ENCODE peak calls at places on chromosomes 12 and 14, in four cellular contexts. T, R, I and G are unnamed samples.

GRCh38 chr12:46357438-46358324 is 14.9 kb downstream of the SLC38A2 start:
- DNase-seq in T (no peak), R (no peak), I (no peak), G (no peak)

GRCh38 chr12:15788266-15789214 is 648 bp downstream of the EPS8 start:
- DNase-seq in T (no peak), R (no peak), I (peak; percentile 42), G (no peak)

GRCh38 chr14:103543140-103543539 is 14.1 kb downstream of the TRMT61A start:
- DNase-seq in T (peak; percentile 54), R (no peak), I (no peak), G (no peak)

GRCh38 chr12:47082283-47082962 is 2.7 kb upstream of the AMIGO2 start:
- DNase-seq in T (no peak), R (no peak), I (no peak), G (no peak)

GRCh38 chr12:49264466-49264872 is 413 bp upstream of the TUBA1C start:
- DNase-seq in T (peak; percentile 91), R (no peak), I (no peak), G (no peak)

GRCh38 chr12:67366530-67367196 is 97.5 kb downstream of the CAND1 start:
- DNase-seq in T (no peak), R (no peak), I (no peak), G (no peak)

GRCh38 chr12:104473374-104473983 is 16.7 kb downstream of the CHST11 start:
- DNase-seq in T (peak; percentile 82), R (no peak), I (no peak), G (no peak)

GRCh38 chr14:103109789-103110415 is 13.4 kb upstream of the TNFAIP2 start:
- DNase-seq in T (no peak), R (no peak), I (no peak), G (no peak)

GRCh38 chr14:99745307-99745951 is 47.8 kb upstream of the EML1 start:
- DNase-seq in T (no peak), R (no peak), I (no peak), G (no peak)

GRCh38 chr14:38290601-38291190 is 34.8 kb upstream of the CLEC14A start:
- DNase-seq in T (no peak), R (no peak), I (no peak), G (no peak)

DNA sequence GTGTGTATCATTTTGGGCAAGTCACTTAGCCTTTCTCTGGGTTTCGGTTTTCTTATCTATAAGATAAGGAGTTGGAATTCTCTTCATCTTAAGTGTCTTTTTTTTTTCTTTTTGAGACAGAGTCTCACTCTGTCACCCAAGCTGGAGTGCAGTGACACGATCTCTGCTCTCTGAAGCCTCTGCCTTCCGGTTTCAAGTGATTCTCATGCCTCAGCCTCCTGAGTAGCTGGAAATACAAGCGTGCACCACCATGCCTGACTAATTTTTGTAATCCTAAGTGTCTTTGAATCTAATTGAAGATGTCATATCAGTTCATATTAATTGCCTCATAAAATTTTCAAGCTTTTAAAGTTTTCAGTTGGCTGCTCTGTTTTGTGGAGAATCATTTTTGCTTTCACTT is 4.0 kb downstream of the SRGAP1 start:
- DNase-seq in T (no peak), R (no peak), I (no peak), G (no peak)
- H3K4me1 ChIP-seq in T (peaks cover 52% of the 10 kb centered on the region), R (peaks cover 32% of the 10 kb centered on the region), I (no peaks in the 10 kb centered on the region), G (peaks cover 13% of the 10 kb centered on the region)

GRCh38 chr14:98143566-98143965 is 1128.4 kb downstream of the BCL11B start:
- DNase-seq in T (no peak), R (no peak), I (no peak), G (no peak)

GRCh38 chr14:98144964-98145363 is 1127.0 kb downstream of the BCL11B start:
- DNase-seq in T (no peak), R (no peak), I (no peak), G (no peak)

GRCh38 chr14:98138666-98139065 is 1133.3 kb downstream of the BCL11B start:
- DNase-seq in T (no peak), R (peak; percentile 24), I (peak; percentile 41), G (no peak)

GRCh38 chr14:98137626-98138025 is 1134.4 kb downstream of the BCL11B start:
- DNase-seq in T (no peak), R (peak; percentile 24), I (no peak), G (no peak)

GRCh38 chr14:98140862-98141261 is 1131.1 kb downstream of the BCL11B start:
- DNase-seq in T (no peak), R (no peak), I (no peak), G (no peak)
- H3K27ac ChIP-seq in T (peak overlapping the region; percentile 64), R (no peak overlapping the region), I (no peak overlapping the region), G (no peak overlapping the region)

GRCh38 chr12:6974180-6974579 is 3.5 kb downstream of the EMG1 start:
- DNase-seq in T (no peak), R (no peak), I (no peak), G (no peak)
- TF ChIP-seq POLR2AphosphoS5 in T (no peak), R (no peak), I (no peak), G (no peak)

DNA sequence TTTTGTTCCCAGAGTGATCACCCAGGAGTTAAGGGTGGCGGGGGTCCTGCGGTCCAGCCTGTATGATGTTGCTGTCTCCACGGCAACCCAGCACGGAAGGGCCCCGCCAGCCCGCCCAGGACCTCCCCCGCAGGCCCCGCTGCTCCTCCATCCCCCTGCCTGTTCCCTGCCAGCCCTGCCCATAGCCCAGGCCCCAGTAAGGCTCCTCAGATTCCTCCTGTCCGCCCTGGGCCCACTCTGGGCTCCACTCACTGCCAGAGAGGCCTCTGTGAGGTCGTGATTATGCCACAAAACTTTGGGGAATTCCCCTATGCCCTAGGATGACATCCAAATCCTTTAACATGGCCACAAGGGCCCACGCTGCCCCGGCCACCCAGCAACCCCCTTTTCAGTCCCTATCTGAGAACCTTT is 20.8 kb downstream of the HSP90AA1 start:
- DNase-seq in T (peak; percentile 53), R (no peak), I (no peak), G (no peak)
- H3K4me1 ChIP-seq in T (peaks cover 16% of the 10 kb centered on the region), R (peaks cover 16% of the 10 kb centered on the region), I (no peaks in the 10 kb centered on the region), G (peaks cover 11% of the 10 kb centered on the region)

DNA sequence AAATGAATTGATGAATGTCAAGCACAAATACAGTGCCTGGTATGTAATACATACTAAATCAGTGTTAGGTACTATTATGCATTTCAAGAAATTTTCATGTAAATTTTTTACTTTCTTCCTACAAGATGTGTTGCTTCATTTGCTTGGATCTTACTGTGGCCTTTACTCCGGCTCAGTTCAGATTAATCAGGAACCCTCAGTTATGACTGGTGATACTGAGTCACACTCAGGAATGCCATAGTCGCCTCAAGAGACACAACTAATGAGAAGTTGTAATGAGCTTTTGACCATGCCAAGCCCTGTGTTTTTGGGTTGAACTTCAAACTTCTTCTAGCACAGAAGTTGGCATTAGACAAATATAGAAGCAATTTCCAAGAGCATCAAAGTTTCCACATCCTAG is 96.0 kb downstream of the TGFB3 start:
- DNase-seq in T (no peak), R (no peak), I (no peak), G (no peak)
- H3K27ac ChIP-seq in T (no peak overlapping the region), R (no peak overlapping the region), I (no peak overlapping the region), G (peak overlapping the region; percentile 53)

DNA sequence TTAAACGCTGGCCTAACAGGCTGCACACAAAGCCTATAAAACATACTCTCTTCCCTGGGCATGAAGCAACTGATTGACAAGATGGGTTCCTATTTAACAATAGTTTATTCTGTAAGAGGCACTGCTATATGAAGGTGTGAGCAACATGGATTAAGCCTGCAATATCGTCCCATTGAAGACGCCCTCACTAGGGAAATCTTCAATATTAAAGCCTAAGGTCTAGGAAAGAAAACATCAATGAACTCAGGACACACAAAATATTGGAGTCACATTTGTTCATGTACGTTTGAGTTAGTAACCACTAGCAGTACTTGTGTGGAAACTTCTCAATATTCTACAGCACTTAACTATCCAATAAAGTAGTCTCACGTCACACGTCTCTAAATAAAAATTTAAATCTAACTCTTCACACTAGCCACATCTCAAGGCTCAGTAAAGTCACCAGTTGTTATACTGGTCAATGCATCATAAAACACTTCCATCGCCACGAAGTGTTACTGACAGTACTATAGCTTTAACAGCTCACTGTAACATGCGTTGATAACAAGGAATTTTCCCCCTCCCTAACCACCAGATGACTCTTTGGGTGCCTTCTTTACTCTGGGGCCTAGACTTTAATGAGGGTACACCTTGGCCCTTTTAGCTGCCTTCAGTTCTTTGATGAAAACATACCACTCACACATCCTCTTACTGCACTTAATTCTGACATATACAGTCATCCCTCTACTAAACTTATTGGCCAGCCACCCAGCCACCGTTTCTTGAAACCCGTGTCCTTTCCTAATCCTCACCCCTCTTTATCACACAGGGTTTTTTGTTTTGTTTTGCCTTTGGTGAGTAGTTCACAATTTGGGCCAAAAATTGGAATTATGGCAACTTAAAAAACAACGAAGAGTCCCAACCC is 50.1 kb upstream of the OR5AU1 start:
- DNase-seq in T (no peak), R (no peak), I (no peak), G (no peak)
- TF ChIP-seq POLR2AphosphoS5 in T (peak; percentile 50), R (no peak), I (no peak), G (no peak)

GRCh38 chr12:56682323-56682722 is 5.8 kb downstream of the PTGES3 start:
- DNase-seq in T (peak; percentile 29), R (no peak), I (no peak), G (no peak)

GRCh38 chr12:56676851-56677601 is 11.1 kb downstream of the PTGES3 start:
- DNase-seq in T (peak; percentile 20), R (no peak), I (no peak), G (no peak)

GRCh38 chr12:56678852-56679251 is 9.2 kb downstream of the PTGES3 start:
- DNase-seq in T (peak; percentile 16), R (no peak), I (no peak), G (no peak)

GRCh38 chr12:56679834-56680575 is 8.1 kb downstream of the PTGES3 start:
- DNase-seq in T (peak; percentile 23), R (no peak), I (no peak), G (no peak)

DNA sequence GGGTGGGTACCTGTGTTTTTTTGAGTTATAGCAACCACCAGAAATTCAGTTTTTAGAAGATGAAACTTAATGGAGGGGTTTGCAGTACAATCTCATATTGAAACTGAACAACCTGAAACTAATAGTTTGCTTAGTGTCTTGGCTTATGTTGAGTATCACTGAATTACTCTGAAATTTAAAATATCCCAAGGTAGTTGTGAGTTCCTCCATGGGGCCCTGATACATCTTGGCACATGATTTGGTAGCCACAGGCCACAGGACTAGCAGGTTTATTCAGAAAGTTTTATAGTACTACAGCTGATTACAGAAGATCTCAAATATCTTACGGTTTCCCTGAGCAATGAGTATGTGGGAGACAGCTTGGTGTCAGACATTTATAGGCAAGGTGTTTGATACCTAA is 10.4 kb downstream of the PTGES3 start:
- DNase-seq in T (no peak), R (no peak), I (no peak), G (no peak)
- H3K4me1 ChIP-seq in T (peaks cover 94% of the 10 kb centered on the region), R (peaks cover 78% of the 10 kb centered on the region), I (no peaks in the 10 kb centered on the region), G (peaks cover 74% of the 10 kb centered on the region)

DNA sequence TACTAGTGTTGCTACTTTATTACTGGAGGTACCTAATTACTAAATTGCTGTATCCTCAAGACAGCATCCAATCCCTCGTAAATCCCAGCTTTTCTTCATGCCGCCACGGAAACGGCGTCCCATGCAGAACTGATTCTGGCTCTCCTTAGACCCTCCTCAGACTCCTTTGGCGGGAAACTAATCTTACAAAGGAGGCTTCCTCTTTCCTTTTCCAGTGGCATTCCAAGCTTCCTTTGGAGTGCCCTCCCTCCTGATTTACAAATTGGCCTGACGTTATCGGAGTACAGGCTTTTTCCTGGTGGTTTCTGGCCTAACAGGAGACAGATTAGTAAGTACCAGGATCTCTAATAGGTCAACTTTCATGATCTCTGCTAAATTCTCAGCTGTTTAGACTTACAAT is 1.4 kb upstream of the ZDHHC17 start:
- DNase-seq in T (peak; percentile 62), R (no peak), I (no peak), G (no peak)
- H3K27ac ChIP-seq in T (peak overlapping the region; percentile 98), R (no peak overlapping the region), I (no peak overlapping the region), G (peak overlapping the region; percentile 98)

GRCh38 chr12:3117628-3118027 is 40.4 kb downstream of the TSPAN9 start:
- DNase-seq in T (no peak), R (no peak), I (no peak), G (no peak)
- TF ChIP-seq POLR2AphosphoS5 in T (no peak), R (no peak), I (no peak), G (no peak)

GRCh38 chr12:54424232-54424631 is 5.2 kb upstream of the ITGA5 start:
- DNase-seq in T (no peak), R (no peak), I (no peak), G (no peak)
- H3K4me1 ChIP-seq in T (peaks cover 63% of the 10 kb centered on the region), R (peaks cover 97% of the 10 kb centered on the region), I (no peaks in the 10 kb centered on the region), G (peaks cover 81% of the 10 kb centered on the region)